ENCODE peak calls at places on chromosomes 13 and 19, in ten cellular contexts. One of them, this sample, is unnamed.

GRCh38 chr13:45626731-45627374 is 11.3 kb upstream of the ERICH6B start:
- DNase-seq in A172: no peak
- DNase-seq in stimulated activated CD4-positive, alpha-beta T cell treated with anti-CD3 and anti-CD28 coated beads, Interleukin-1b, Interleukin-23, amount 100 ng/mL, for 1 hour: no peak
- DNase-seq in CD8-positive, alpha-beta T cell: no peak
- DNase-seq in activated effector memory CD4-positive, alpha-beta T cell treated with Interleukin-2 at 50 U/mL for 16 hours: no peak
- DNase-seq in astrocyte of the hippocampus: peak; percentile 40
- DNase-seq in T-helper 2 cell: no peak
- DNase-seq in stimulated activated CD8-positive, alpha-beta memory T cell treated with anti-CD3 and anti-CD28 coated beads, Interleukin-4, amount 100 ng/mL, for 1 hour: no peak
- DNase-seq in A549: no peak
- DNase-seq in kidney tubule cell: peak; percentile 29
- DNase-seq in this sample: peak; percentile 42

GRCh38 chr13:107138987-107139386 is 571.0 kb upstream of the ARGLU1 start:
- DNase-seq in A172: no peak
- DNase-seq in stimulated activated CD4-positive, alpha-beta T cell treated with anti-CD3 and anti-CD28 coated beads, Interleukin-1b, Interleukin-23, amount 100 ng/mL, for 1 hour: no peak
- DNase-seq in CD8-positive, alpha-beta T cell: no peak
- DNase-seq in activated effector memory CD4-positive, alpha-beta T cell treated with Interleukin-2 at 50 U/mL for 16 hours: no peak
- DNase-seq in astrocyte of the hippocampus: peak; percentile 35
- DNase-seq in T-helper 2 cell: no peak
- DNase-seq in stimulated activated CD8-positive, alpha-beta memory T cell treated with anti-CD3 and anti-CD28 coated beads, Interleukin-4, amount 100 ng/mL, for 1 hour: no peak
- DNase-seq in A549: no peak
- DNase-seq in kidney tubule cell: no peak
- DNase-seq in this sample: no peak

GRCh38 chr19:51549533-51550324 is 18.3 kb upstream of the SIGLEC6 start:
- DNase-seq in A172: no peak
- DNase-seq in stimulated activated CD4-positive, alpha-beta T cell treated with anti-CD3 and anti-CD28 coated beads, Interleukin-1b, Interleukin-23, amount 100 ng/mL, for 1 hour: no peak
- DNase-seq in CD8-positive, alpha-beta T cell: no peak
- DNase-seq in activated effector memory CD4-positive, alpha-beta T cell treated with Interleukin-2 at 50 U/mL for 16 hours: no peak
- DNase-seq in astrocyte of the hippocampus: no peak
- DNase-seq in T-helper 2 cell: no peak
- DNase-seq in stimulated activated CD8-positive, alpha-beta memory T cell treated with anti-CD3 and anti-CD28 coated beads, Interleukin-4, amount 100 ng/mL, for 1 hour: no peak
- DNase-seq in A549: no peak
- DNase-seq in kidney tubule cell: no peak
- DNase-seq in this sample: no peak

GRCh38 chr19:16303755-16304154 is 20.9 kb upstream of the KLF2 start:
- DNase-seq in A172: no peak
- DNase-seq in stimulated activated CD4-positive, alpha-beta T cell treated with anti-CD3 and anti-CD28 coated beads, Interleukin-1b, Interleukin-23, amount 100 ng/mL, for 1 hour: no peak
- DNase-seq in CD8-positive, alpha-beta T cell: no peak
- DNase-seq in activated effector memory CD4-positive, alpha-beta T cell treated with Interleukin-2 at 50 U/mL for 16 hours: no peak
- DNase-seq in astrocyte of the hippocampus: no peak
- DNase-seq in T-helper 2 cell: no peak
- DNase-seq in stimulated activated CD8-positive, alpha-beta memory T cell treated with anti-CD3 and anti-CD28 coated beads, Interleukin-4, amount 100 ng/mL, for 1 hour: no peak
- DNase-seq in A549: no peak
- DNase-seq in kidney tubule cell: no peak
- DNase-seq in this sample: no peak

GRCh38 chr13:58313219-58313618 is 681.7 kb downstream of the PCDH17 start:
- DNase-seq in A172: no peak
- DNase-seq in stimulated activated CD4-positive, alpha-beta T cell treated with anti-CD3 and anti-CD28 coated beads, Interleukin-1b, Interleukin-23, amount 100 ng/mL, for 1 hour: no peak
- DNase-seq in CD8-positive, alpha-beta T cell: no peak
- DNase-seq in activated effector memory CD4-positive, alpha-beta T cell treated with Interleukin-2 at 50 U/mL for 16 hours: no peak
- DNase-seq in astrocyte of the hippocampus: no peak
- DNase-seq in T-helper 2 cell: no peak
- DNase-seq in stimulated activated CD8-positive, alpha-beta memory T cell treated with anti-CD3 and anti-CD28 coated beads, Interleukin-4, amount 100 ng/mL, for 1 hour: no peak
- DNase-seq in A549: no peak
- DNase-seq in kidney tubule cell: no peak
- DNase-seq in this sample: no peak

GRCh38 chr19:4988770-4989251 is 19.9 kb downstream of the KDM4B start:
- DNase-seq in A172: peak; percentile 79
- DNase-seq in stimulated activated CD4-positive, alpha-beta T cell treated with anti-CD3 and anti-CD28 coated beads, Interleukin-1b, Interleukin-23, amount 100 ng/mL, for 1 hour: no peak
- DNase-seq in CD8-positive, alpha-beta T cell: no peak
- DNase-seq in activated effector memory CD4-positive, alpha-beta T cell treated with Interleukin-2 at 50 U/mL for 16 hours: no peak
- DNase-seq in astrocyte of the hippocampus: peak; percentile 96
- DNase-seq in T-helper 2 cell: no peak
- DNase-seq in stimulated activated CD8-positive, alpha-beta memory T cell treated with anti-CD3 and anti-CD28 coated beads, Interleukin-4, amount 100 ng/mL, for 1 hour: no peak
- DNase-seq in A549: no peak
- DNase-seq in kidney tubule cell: peak; percentile 95
- DNase-seq in this sample: peak; percentile 97

GRCh38 chr19:45852941-45853340 is 10.0 kb downstream of the SYMPK start:
- DNase-seq in A172: no peak
- DNase-seq in stimulated activated CD4-positive, alpha-beta T cell treated with anti-CD3 and anti-CD28 coated beads, Interleukin-1b, Interleukin-23, amount 100 ng/mL, for 1 hour: no peak
- DNase-seq in CD8-positive, alpha-beta T cell: no peak
- DNase-seq in activated effector memory CD4-positive, alpha-beta T cell treated with Interleukin-2 at 50 U/mL for 16 hours: no peak
- DNase-seq in astrocyte of the hippocampus: no peak
- DNase-seq in T-helper 2 cell: no peak
- DNase-seq in stimulated activated CD8-positive, alpha-beta memory T cell treated with anti-CD3 and anti-CD28 coated beads, Interleukin-4, amount 100 ng/mL, for 1 hour: no peak
- DNase-seq in A549: no peak
- DNase-seq in kidney tubule cell: no peak
- DNase-seq in this sample: no peak

GRCh38 chr19:45056831-45057230 is 18.0 kb downstream of the CLASRP start:
- DNase-seq in A172: no peak
- DNase-seq in stimulated activated CD4-positive, alpha-beta T cell treated with anti-CD3 and anti-CD28 coated beads, Interleukin-1b, Interleukin-23, amount 100 ng/mL, for 1 hour: no peak
- DNase-seq in CD8-positive, alpha-beta T cell: no peak
- DNase-seq in activated effector memory CD4-positive, alpha-beta T cell treated with Interleukin-2 at 50 U/mL for 16 hours: no peak
- DNase-seq in astrocyte of the hippocampus: no peak
- DNase-seq in T-helper 2 cell: no peak
- DNase-seq in stimulated activated CD8-positive, alpha-beta memory T cell treated with anti-CD3 and anti-CD28 coated beads, Interleukin-4, amount 100 ng/mL, for 1 hour: no peak
- DNase-seq in A549: no peak
- DNase-seq in kidney tubule cell: no peak
- DNase-seq in this sample: no peak

GRCh38 chr19:14413765-14414171 is 5.4 kb downstream of the DDX39A start:
- DNase-seq in A172: no peak
- DNase-seq in stimulated activated CD4-positive, alpha-beta T cell treated with anti-CD3 and anti-CD28 coated beads, Interleukin-1b, Interleukin-23, amount 100 ng/mL, for 1 hour: no peak
- DNase-seq in CD8-positive, alpha-beta T cell: no peak
- DNase-seq in activated effector memory CD4-positive, alpha-beta T cell treated with Interleukin-2 at 50 U/mL for 16 hours: no peak
- DNase-seq in astrocyte of the hippocampus: peak; percentile 90
- DNase-seq in T-helper 2 cell: no peak
- DNase-seq in stimulated activated CD8-positive, alpha-beta memory T cell treated with anti-CD3 and anti-CD28 coated beads, Interleukin-4, amount 100 ng/mL, for 1 hour: no peak
- DNase-seq in A549: no peak
- DNase-seq in kidney tubule cell: no peak
- DNase-seq in this sample: peak; percentile 47

GRCh38 chr19:7507884-7508283 is 8.0 kb upstream of the ZNF358 start:
- DNase-seq in A172: peak; percentile 97
- DNase-seq in stimulated activated CD4-positive, alpha-beta T cell treated with anti-CD3 and anti-CD28 coated beads, Interleukin-1b, Interleukin-23, amount 100 ng/mL, for 1 hour: no peak
- DNase-seq in CD8-positive, alpha-beta T cell: no peak
- DNase-seq in activated effector memory CD4-positive, alpha-beta T cell treated with Interleukin-2 at 50 U/mL for 16 hours: no peak
- DNase-seq in astrocyte of the hippocampus: peak; percentile 81
- DNase-seq in T-helper 2 cell: no peak
- DNase-seq in stimulated activated CD8-positive, alpha-beta memory T cell treated with anti-CD3 and anti-CD28 coated beads, Interleukin-4, amount 100 ng/mL, for 1 hour: no peak
- DNase-seq in A549: peak; percentile 79
- DNase-seq in kidney tubule cell: peak; percentile 86
- DNase-seq in this sample: peak; percentile 93

GRCh38 chr13:69644447-69644846 is 463.2 kb upstream of the ATXN8OS start:
- DNase-seq in A172: no peak
- DNase-seq in stimulated activated CD4-positive, alpha-beta T cell treated with anti-CD3 and anti-CD28 coated beads, Interleukin-1b, Interleukin-23, amount 100 ng/mL, for 1 hour: no peak
- DNase-seq in CD8-positive, alpha-beta T cell: no peak
- DNase-seq in activated effector memory CD4-positive, alpha-beta T cell treated with Interleukin-2 at 50 U/mL for 16 hours: no peak
- DNase-seq in astrocyte of the hippocampus: no peak
- DNase-seq in T-helper 2 cell: no peak
- DNase-seq in stimulated activated CD8-positive, alpha-beta memory T cell treated with anti-CD3 and anti-CD28 coated beads, Interleukin-4, amount 100 ng/mL, for 1 hour: no peak
- DNase-seq in A549: no peak
- DNase-seq in kidney tubule cell: no peak
- DNase-seq in this sample: no peak

GRCh38 chr13:103004790-103005307 is 61.4 kb downstream of the SLC10A2 start:
- DNase-seq in A172: no peak
- DNase-seq in stimulated activated CD4-positive, alpha-beta T cell treated with anti-CD3 and anti-CD28 coated beads, Interleukin-1b, Interleukin-23, amount 100 ng/mL, for 1 hour: no peak
- DNase-seq in CD8-positive, alpha-beta T cell: no peak
- DNase-seq in activated effector memory CD4-positive, alpha-beta T cell treated with Interleukin-2 at 50 U/mL for 16 hours: no peak
- DNase-seq in astrocyte of the hippocampus: no peak
- DNase-seq in T-helper 2 cell: no peak
- DNase-seq in stimulated activated CD8-positive, alpha-beta memory T cell treated with anti-CD3 and anti-CD28 coated beads, Interleukin-4, amount 100 ng/mL, for 1 hour: no peak
- DNase-seq in A549: no peak
- DNase-seq in kidney tubule cell: peak; percentile 14
- DNase-seq in this sample: no peak

GRCh38 chr13:38624822-38625221 is 62.1 kb upstream of the FREM2 start:
- DNase-seq in A172: no peak
- DNase-seq in stimulated activated CD4-positive, alpha-beta T cell treated with anti-CD3 and anti-CD28 coated beads, Interleukin-1b, Interleukin-23, amount 100 ng/mL, for 1 hour: no peak
- DNase-seq in CD8-positive, alpha-beta T cell: no peak
- DNase-seq in activated effector memory CD4-positive, alpha-beta T cell treated with Interleukin-2 at 50 U/mL for 16 hours: no peak
- DNase-seq in astrocyte of the hippocampus: no peak
- DNase-seq in T-helper 2 cell: no peak
- DNase-seq in stimulated activated CD8-positive, alpha-beta memory T cell treated with anti-CD3 and anti-CD28 coated beads, Interleukin-4, amount 100 ng/mL, for 1 hour: no peak
- DNase-seq in A549: no peak
- DNase-seq in kidney tubule cell: no peak
- DNase-seq in this sample: no peak

This sample was measured in GM23248.